ENCODE peak calls at places on chromosomes 5 and 9, in seven cellular contexts. E, T, X, F, U, Z and W are unnamed samples.

GRCh38 chr5:132456553-132457361 is 33.8 kb downstream of the IRF1 start:
- DNase-seq in E (peak; percentile 85), T (no peak), X (peak; percentile 52), F (no peak), U (peak; percentile 51), Z (peak; percentile 93), W (peak; percentile 79)

GRCh38 chr9:130665431-130666392 is 1.3 kb downstream of the PRDM12 start:
- DNase-seq in E (no peak), T (no peak), X (no peak), F (no peak), U (peak; percentile 55), Z (no peak), W (peak; percentile 27)

GRCh38 chr5:178330791-178331404 is 98.3 kb upstream of the PHYKPL start:
- DNase-seq in E (no peak), T (no peak), X (no peak), F (no peak), U (no peak), Z (no peak), W (peak; percentile 52)

GRCh38 chr9:124940521-124940893 is 376 bp downstream of the GOLGA1 start:
- DNase-seq in E (no peak), T (no peak), X (no peak), F (no peak), U (peak; percentile 56), Z (no peak), W (no peak)

GRCh38 chr5:35198681-35199080 is 31.6 kb downstream of the PRLR start:
- DNase-seq in E (no peak), T (peak; percentile 64), X (peak; percentile 36), F (peak; percentile 61), U (no peak), Z (no peak), W (no peak)

GRCh38 chr5:157273131-157273556 is 7.2 kb downstream of the CYFIP2 start:
- DNase-seq in E (no peak), T (no peak), X (no peak), F (no peak), U (no peak), Z (no peak), W (peak; percentile 74)

GRCh38 chr9:126952180-126952960 is 37.8 kb downstream of the RALGPS1 start:
- DNase-seq in E (no peak), T (no peak), X (peak; percentile 61), F (no peak), U (no peak), Z (no peak), W (no peak)

GRCh38 chr9:120867676-120868338 is 9.2 kb downstream of the PHF19 start:
- DNase-seq in E (no peak), T (no peak), X (no peak), F (no peak), U (no peak), Z (no peak), W (no peak)

GRCh38 chr5:151243564-151243963 is 9.4 kb upstream of the GM2A start:
- DNase-seq in E (no peak), T (no peak), X (no peak), F (no peak), U (no peak), Z (no peak), W (peak; percentile 39)

DNA sequence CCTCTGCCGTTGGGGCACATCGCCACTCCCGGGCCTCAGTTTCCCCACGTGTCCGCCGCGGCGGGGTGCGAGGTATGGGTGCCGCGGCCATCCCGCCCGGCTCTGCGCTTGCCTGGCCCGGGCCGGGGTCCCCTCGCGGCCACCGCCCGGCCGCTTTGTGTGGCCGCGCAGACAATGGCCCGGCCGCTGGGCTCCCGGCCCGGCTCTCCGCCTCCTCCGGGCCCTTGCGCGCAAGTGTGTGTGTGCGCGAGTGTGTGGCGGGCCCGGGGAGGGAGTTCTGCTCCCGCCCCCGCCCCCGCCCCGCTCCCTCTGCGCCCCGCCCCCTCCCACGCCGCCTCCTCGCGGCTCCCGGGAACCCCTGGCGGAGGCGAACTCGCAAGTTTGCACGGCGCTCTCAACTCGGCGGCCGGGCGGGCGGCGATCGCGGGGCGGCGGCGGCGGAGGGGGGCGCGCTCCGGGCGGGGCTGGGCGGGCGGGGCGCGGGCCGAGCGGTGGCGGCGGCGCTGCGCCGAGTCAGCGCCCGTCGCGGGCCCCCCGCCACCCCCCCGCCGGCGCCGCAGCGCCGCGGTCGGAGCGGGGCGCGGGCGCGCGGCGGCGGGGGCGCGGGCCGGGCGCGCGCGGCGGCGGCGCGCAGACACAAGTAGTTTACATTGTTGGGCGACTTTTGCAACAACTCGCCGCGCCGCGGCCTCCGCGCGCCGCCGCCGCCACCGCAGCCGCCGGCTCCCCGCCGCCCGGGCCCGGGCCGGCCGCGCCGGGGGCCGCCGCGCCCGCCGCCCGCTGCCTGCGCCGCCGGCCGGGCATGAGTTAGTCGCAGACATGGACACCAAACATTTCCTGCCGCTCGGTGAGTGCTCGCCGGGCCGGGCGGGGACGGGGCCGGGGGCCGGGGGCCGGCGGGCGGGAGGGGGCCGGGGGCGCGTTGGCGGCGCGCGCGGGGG is at the start of gene RXRA:
- DNase-seq in E (peak; percentile 88), T (peak; percentile 95), X (peak; percentile 94), F (no peak), U (peak; percentile 88), Z (peak; percentile 92), W (peak; percentile 44)
- TF ChIP-seq CTCF in E (no peak), T (peak; percentile 40), X (no peak), F (no peak), U (peak; percentile 38), Z (no peak), W (peak; percentile 17)

GRCh38 chr5:154858251-154858971 is at the start of gene CNOT8:
- DNase-seq in E (peak; percentile 99), T (peak; percentile 98), X (peak; percentile 99), F (peak; percentile 88), U (peak; percentile 92), Z (peak; percentile 100), W (peak; percentile 99)
- TF ChIP-seq CTCF in E (no peak), T (no peak), X (no peak), F (no peak), U (no peak), Z (no peak), W (no peak)

GRCh38 chr5:2756764-2757163 is 5.3 kb upstream of the IRX2 start:
- DNase-seq in E (no peak), T (peak; percentile 29), X (no peak), F (no peak), U (no peak), Z (no peak), W (no peak)
- TF ChIP-seq CTCF in E (no peak), T (peak; percentile 24), X (no peak), F (no peak), U (no peak), Z (no peak), W (no peak)

DNA sequence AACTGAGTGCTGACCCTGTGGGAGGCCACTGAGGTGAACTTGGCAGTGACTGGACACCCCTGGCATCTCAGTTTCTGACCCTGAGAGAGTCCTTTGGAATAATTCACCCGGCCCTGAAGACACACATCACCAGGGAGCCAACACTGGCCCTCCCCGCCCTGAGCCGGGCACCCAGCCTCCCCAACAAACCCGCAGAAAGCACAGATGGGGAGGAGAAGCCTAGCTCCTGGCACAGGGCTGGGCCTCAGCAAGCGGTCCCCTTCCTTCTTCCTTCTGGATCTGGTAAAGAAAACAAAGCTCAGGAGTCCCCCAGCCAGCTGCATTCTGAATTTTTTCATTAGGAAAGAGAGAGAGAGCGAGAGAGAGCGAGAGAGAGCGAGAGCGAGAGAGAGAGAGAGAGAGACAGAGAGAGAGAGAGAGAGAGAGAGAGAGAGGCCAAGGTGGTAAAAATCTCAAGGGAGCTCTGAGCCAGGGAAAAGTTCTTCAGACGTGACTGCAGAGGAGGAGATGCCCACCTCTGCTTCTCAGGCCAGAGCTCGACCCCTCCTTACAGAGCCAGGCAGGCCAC is 195.7 kb downstream of the CRB2 start:
- DNase-seq in E (no peak), T (no peak), X (no peak), F (no peak), U (no peak), Z (no peak), W (no peak)
- TF ChIP-seq CTCF in E (no peak), T (no peak), X (no peak), F (no peak), U (no peak), Z (no peak), W (no peak)